ENCODE peak calls at places on chromosomes 4 and X, in seven cellular contexts. One of them, this sample, is unnamed.

GRCh38 chr4:92501456-92501855 is 197.7 kb downstream of the GRID2 start:
- DNase-seq in iPS-NIHi11: no peak
- DNase-seq in germinal center: no peak
- DNase-seq in adipocyte: no peak
- DNase-seq in KBM-7: no peak
- DNase-seq in activated CD4-positive, alpha-beta memory T cell treated with anti-CD3 and anti-CD28 coated beads for 36 hours: no peak
- DNase-seq in activated CD4-positive, alpha-beta T cell treated with anti-CD3 and anti-CD28 coated beads for 1 hour: no peak
- DNase-seq in this sample: no peak

GRCh38 chr4:140609548-140610425 is 41.0 kb upstream of the UCP1 start:
- DNase-seq in iPS-NIHi11: peak
- DNase-seq in germinal center: peak
- DNase-seq in adipocyte: peak
- DNase-seq in KBM-7: peak
- DNase-seq in activated CD4-positive, alpha-beta memory T cell treated with anti-CD3 and anti-CD28 coated beads for 36 hours: no peak
- DNase-seq in activated CD4-positive, alpha-beta T cell treated with anti-CD3 and anti-CD28 coated beads for 1 hour: no peak
- DNase-seq in this sample: no peak

GRCh38 chr4:1206299-1207156 is 34.1 kb upstream of the SPON2 start:
- DNase-seq in iPS-NIHi11: peak
- DNase-seq in germinal center: no peak
- DNase-seq in adipocyte: no peak
- DNase-seq in KBM-7: no peak
- DNase-seq in activated CD4-positive, alpha-beta memory T cell treated with anti-CD3 and anti-CD28 coated beads for 36 hours: peak
- DNase-seq in activated CD4-positive, alpha-beta T cell treated with anti-CD3 and anti-CD28 coated beads for 1 hour: no peak
- DNase-seq in this sample: no peak

GRCh38 chrX:15911729-15912550 is 57.3 kb upstream of the AP1S2 start:
- DNase-seq in iPS-NIHi11: no peak
- DNase-seq in germinal center: no peak
- DNase-seq in adipocyte: no peak
- DNase-seq in KBM-7: peak
- DNase-seq in activated CD4-positive, alpha-beta memory T cell treated with anti-CD3 and anti-CD28 coated beads for 36 hours: no peak
- DNase-seq in activated CD4-positive, alpha-beta T cell treated with anti-CD3 and anti-CD28 coated beads for 1 hour: no peak
- DNase-seq in this sample: no peak

GRCh38 chr4:21507439-21507838 is 441.1 kb downstream of the KCNIP4 start:
- DNase-seq in iPS-NIHi11: peak
- DNase-seq in germinal center: no peak
- DNase-seq in adipocyte: peak
- DNase-seq in KBM-7: no peak
- DNase-seq in activated CD4-positive, alpha-beta memory T cell treated with anti-CD3 and anti-CD28 coated beads for 36 hours: no peak
- DNase-seq in activated CD4-positive, alpha-beta T cell treated with anti-CD3 and anti-CD28 coated beads for 1 hour: no peak
- DNase-seq in this sample: no peak

GRCh38 chr4:121706595-121707021 is 9.8 kb upstream of the ANXA5 start:
- DNase-seq in iPS-NIHi11: no peak
- DNase-seq in germinal center: no peak
- DNase-seq in adipocyte: no peak
- DNase-seq in KBM-7: no peak
- DNase-seq in activated CD4-positive, alpha-beta memory T cell treated with anti-CD3 and anti-CD28 coated beads for 36 hours: peak
- DNase-seq in activated CD4-positive, alpha-beta T cell treated with anti-CD3 and anti-CD28 coated beads for 1 hour: no peak
- DNase-seq in this sample: peak

GRCh38 chr4:4502694-4503311 is 39.0 kb downstream of the STX18 start:
- DNase-seq in iPS-NIHi11: no peak
- DNase-seq in germinal center: no peak
- DNase-seq in adipocyte: no peak
- DNase-seq in KBM-7: peak
- DNase-seq in activated CD4-positive, alpha-beta memory T cell treated with anti-CD3 and anti-CD28 coated beads for 36 hours: peak
- DNase-seq in activated CD4-positive, alpha-beta T cell treated with anti-CD3 and anti-CD28 coated beads for 1 hour: no peak
- DNase-seq in this sample: no peak

GRCh38 chr4:149008415-149009025 is 566.3 kb upstream of the NR3C2 start:
- DNase-seq in iPS-NIHi11: no peak
- DNase-seq in germinal center: no peak
- DNase-seq in adipocyte: peak
- DNase-seq in KBM-7: no peak
- DNase-seq in activated CD4-positive, alpha-beta memory T cell treated with anti-CD3 and anti-CD28 coated beads for 36 hours: no peak
- DNase-seq in activated CD4-positive, alpha-beta T cell treated with anti-CD3 and anti-CD28 coated beads for 1 hour: no peak
- DNase-seq in this sample: no peak

GRCh38 chrX:48831136-48831908 is 4.1 kb downstream of the PCSK1N start:
- DNase-seq in iPS-NIHi11: no peak
- DNase-seq in germinal center: no peak
- DNase-seq in adipocyte: no peak
- DNase-seq in KBM-7: no peak
- DNase-seq in activated CD4-positive, alpha-beta memory T cell treated with anti-CD3 and anti-CD28 coated beads for 36 hours: no peak
- DNase-seq in activated CD4-positive, alpha-beta T cell treated with anti-CD3 and anti-CD28 coated beads for 1 hour: no peak
- DNase-seq in this sample: no peak

GRCh38 chr4:155762351-155762750 is 3.5 kb downstream of the GUCY1B1 start:
- DNase-seq in iPS-NIHi11: no peak
- DNase-seq in germinal center: no peak
- DNase-seq in adipocyte: peak
- DNase-seq in KBM-7: no peak
- DNase-seq in activated CD4-positive, alpha-beta memory T cell treated with anti-CD3 and anti-CD28 coated beads for 36 hours: no peak
- DNase-seq in activated CD4-positive, alpha-beta T cell treated with anti-CD3 and anti-CD28 coated beads for 1 hour: no peak
- DNase-seq in this sample: no peak

GRCh38 chr4:70709551-70710080 is 12.1 kb upstream of the RUFY3 start:
- DNase-seq in iPS-NIHi11: no peak
- DNase-seq in germinal center: no peak
- DNase-seq in adipocyte: no peak
- DNase-seq in KBM-7: no peak
- DNase-seq in activated CD4-positive, alpha-beta memory T cell treated with anti-CD3 and anti-CD28 coated beads for 36 hours: no peak
- DNase-seq in activated CD4-positive, alpha-beta T cell treated with anti-CD3 and anti-CD28 coated beads for 1 hour: no peak
- DNase-seq in this sample: no peak

GRCh38 chr4:47499705-47500104 is 14.6 kb downstream of the ATP10D start:
- DNase-seq in iPS-NIHi11: no peak
- DNase-seq in germinal center: peak
- DNase-seq in adipocyte: peak
- DNase-seq in KBM-7: no peak
- DNase-seq in activated CD4-positive, alpha-beta memory T cell treated with anti-CD3 and anti-CD28 coated beads for 36 hours: no peak
- DNase-seq in activated CD4-positive, alpha-beta T cell treated with anti-CD3 and anti-CD28 coated beads for 1 hour: no peak
- DNase-seq in this sample: no peak

GRCh38 chr4:185755451-185755850 is 56.5 kb downstream of the SORBS2 start:
- DNase-seq in iPS-NIHi11: no peak
- DNase-seq in germinal center: no peak
- DNase-seq in adipocyte: no peak
- DNase-seq in KBM-7: no peak
- DNase-seq in activated CD4-positive, alpha-beta memory T cell treated with anti-CD3 and anti-CD28 coated beads for 36 hours: no peak
- DNase-seq in activated CD4-positive, alpha-beta T cell treated with anti-CD3 and anti-CD28 coated beads for 1 hour: no peak
- DNase-seq in this sample: no peak

GRCh38 chr4:953574-953915 is 19.8 kb downstream of the DGKQ start:
- DNase-seq in iPS-NIHi11: no peak
- DNase-seq in germinal center: no peak
- DNase-seq in adipocyte: no peak
- DNase-seq in KBM-7: no peak
- DNase-seq in activated CD4-positive, alpha-beta memory T cell treated with anti-CD3 and anti-CD28 coated beads for 36 hours: no peak
- DNase-seq in activated CD4-positive, alpha-beta T cell treated with anti-CD3 and anti-CD28 coated beads for 1 hour: no peak
- DNase-seq in this sample: no peak

GRCh38 chr4:152126233-152126632 is 365.4 kb upstream of the GATB start:
- DNase-seq in iPS-NIHi11: no peak
- DNase-seq in germinal center: no peak
- DNase-seq in adipocyte: no peak
- DNase-seq in KBM-7: no peak
- DNase-seq in activated CD4-positive, alpha-beta memory T cell treated with anti-CD3 and anti-CD28 coated beads for 36 hours: no peak
- DNase-seq in activated CD4-positive, alpha-beta T cell treated with anti-CD3 and anti-CD28 coated beads for 1 hour: no peak
- DNase-seq in this sample: no peak

GRCh38 chrX:47158131-47158530 is 13.1 kb downstream of the RBM10 start:
- DNase-seq in iPS-NIHi11: peak
- DNase-seq in germinal center: no peak
- DNase-seq in adipocyte: no peak
- DNase-seq in KBM-7: no peak
- DNase-seq in activated CD4-positive, alpha-beta memory T cell treated with anti-CD3 and anti-CD28 coated beads for 36 hours: no peak
- DNase-seq in activated CD4-positive, alpha-beta T cell treated with anti-CD3 and anti-CD28 coated beads for 1 hour: no peak
- DNase-seq in this sample: no peak

GRCh38 chr4:153261922-153262321 is 57.7 kb downstream of the TRIM2 start:
- DNase-seq in iPS-NIHi11: no peak
- DNase-seq in germinal center: no peak
- DNase-seq in adipocyte: no peak
- DNase-seq in KBM-7: no peak
- DNase-seq in activated CD4-positive, alpha-beta memory T cell treated with anti-CD3 and anti-CD28 coated beads for 36 hours: no peak
- DNase-seq in activated CD4-positive, alpha-beta T cell treated with anti-CD3 and anti-CD28 coated beads for 1 hour: no peak
- DNase-seq in this sample: no peak

GRCh38 chr4:11608992-11609391 is 180.3 kb upstream of the HS3ST1 start:
- DNase-seq in iPS-NIHi11: no peak
- DNase-seq in germinal center: no peak
- DNase-seq in adipocyte: no peak
- DNase-seq in KBM-7: no peak
- DNase-seq in activated CD4-positive, alpha-beta memory T cell treated with anti-CD3 and anti-CD28 coated beads for 36 hours: no peak
- DNase-seq in activated CD4-positive, alpha-beta T cell treated with anti-CD3 and anti-CD28 coated beads for 1 hour: no peak
- DNase-seq in this sample: no peak

GRCh38 chr4:129323630-129324029 is 227.7 kb downstream of the C4orf33 start:
- DNase-seq in iPS-NIHi11: no peak
- DNase-seq in germinal center: no peak
- DNase-seq in adipocyte: no peak
- DNase-seq in KBM-7: no peak
- DNase-seq in activated CD4-positive, alpha-beta memory T cell treated with anti-CD3 and anti-CD28 coated beads for 36 hours: no peak
- DNase-seq in activated CD4-positive, alpha-beta T cell treated with anti-CD3 and anti-CD28 coated beads for 1 hour: no peak
- DNase-seq in this sample: no peak

GRCh38 chrX:141180851-141181250 is 3.9 kb upstream of the LDOC1 start:
- DNase-seq in iPS-NIHi11: no peak
- DNase-seq in germinal center: no peak
- DNase-seq in adipocyte: no peak
- DNase-seq in KBM-7: peak
- DNase-seq in activated CD4-positive, alpha-beta memory T cell treated with anti-CD3 and anti-CD28 coated beads for 36 hours: no peak
- DNase-seq in activated CD4-positive, alpha-beta T cell treated with anti-CD3 and anti-CD28 coated beads for 1 hour: no peak
- DNase-seq in this sample: no peak

GRCh38 chrX:20061869-20062254 is 54.8 kb downstream of the MAP7D2 start:
- DNase-seq in iPS-NIHi11: no peak
- DNase-seq in germinal center: no peak
- DNase-seq in adipocyte: peak
- DNase-seq in KBM-7: no peak
- DNase-seq in activated CD4-positive, alpha-beta memory T cell treated with anti-CD3 and anti-CD28 coated beads for 36 hours: no peak
- DNase-seq in activated CD4-positive, alpha-beta T cell treated with anti-CD3 and anti-CD28 coated beads for 1 hour: no peak
- DNase-seq in this sample: no peak

GRCh38 chrX:107710617-107711391 is 64.8 kb downstream of the TSC22D3 start:
- DNase-seq in iPS-NIHi11: peak
- DNase-seq in germinal center: peak
- DNase-seq in adipocyte: peak
- DNase-seq in KBM-7: peak
- DNase-seq in activated CD4-positive, alpha-beta memory T cell treated with anti-CD3 and anti-CD28 coated beads for 36 hours: peak
- DNase-seq in activated CD4-positive, alpha-beta T cell treated with anti-CD3 and anti-CD28 coated beads for 1 hour: peak
- DNase-seq in this sample: no peak

GRCh38 chr4:158007566-158007965 is 165.3 kb downstream of the GASK1B start:
- DNase-seq in iPS-NIHi11: no peak
- DNase-seq in germinal center: no peak
- DNase-seq in adipocyte: no peak
- DNase-seq in KBM-7: no peak
- DNase-seq in activated CD4-positive, alpha-beta memory T cell treated with anti-CD3 and anti-CD28 coated beads for 36 hours: no peak
- DNase-seq in activated CD4-positive, alpha-beta T cell treated with anti-CD3 and anti-CD28 coated beads for 1 hour: no peak
- DNase-seq in this sample: no peak

GRCh38 chrX:13868481-13869040 is 51.7 kb upstream of the GPM6B start:
- DNase-seq in iPS-NIHi11: no peak
- DNase-seq in germinal center: no peak
- DNase-seq in adipocyte: peak
- DNase-seq in KBM-7: no peak
- DNase-seq in activated CD4-positive, alpha-beta memory T cell treated with anti-CD3 and anti-CD28 coated beads for 36 hours: no peak
- DNase-seq in activated CD4-positive, alpha-beta T cell treated with anti-CD3 and anti-CD28 coated beads for 1 hour: no peak
- DNase-seq in this sample: no peak